ENCODE peak calls at places on chromosomes 3 and 15, in six cellular contexts. P, H, K, W, S and Z are unnamed samples.

GRCh38 chr3:169769287-169770181 is at the start of gene ACTRT3:
- DNase-seq in W (peak), K (peak), H (peak), P (peak), S (peak), Z (no peak)

GRCh38 chr3:34283743-34284142 is 485.3 kb downstream of the PDCD6IP start:
- DNase-seq in P (no peak), K (no peak), S (no peak), H (no peak), W (no peak), Z (peak)

GRCh38 chr3:31853580-31853979 is 127.5 kb downstream of the OSBPL10 start:
- DNase-seq in H (no peak), P (peak), W (no peak), K (no peak), S (no peak), Z (no peak)

GRCh38 chr3:14676881-14677280 is 1.9 kb downstream of the C3orf20 start:
- DNase-seq in P (no peak), W (no peak), H (no peak), S (no peak), K (no peak), Z (peak)

GRCh38 chr15:80950291-80951078 is 39.1 kb downstream of the MESD start:
- DNase-seq in H (no peak), S (no peak), P (no peak), K (no peak), W (no peak), Z (no peak)

GRCh38 chr3:133531981-133532380 is 41.5 kb upstream of the CDV3 start:
- DNase-seq in W (peak), H (no peak), P (no peak), S (no peak), K (no peak), Z (no peak)

GRCh38 chr3:55823001-55823400 is 335.9 kb upstream of the WNT5A start:
- DNase-seq in W (no peak), H (no peak), S (no peak), P (no peak), K (no peak), Z (no peak)

GRCh38 chr15:36888018-36888992 is 212.0 kb downstream of the MEIS2 start:
- DNase-seq in S (no peak), K (no peak), W (no peak), P (no peak), H (no peak), Z (no peak)

GRCh38 chr15:27743078-27743477 is 356.0 kb downstream of the OCA2 start:
- DNase-seq in S (no peak), H (no peak), W (no peak), P (no peak), K (no peak), Z (no peak)

GRCh38 chr15:80844011-80844732 is 65.0 kb downstream of the CEMIP start:
- DNase-seq in W (peak), P (no peak), H (peak), S (no peak), K (no peak), Z (no peak)

GRCh38 chr3:52248165-52248541 is 2.6 kb downstream of the PPM1M start:
- DNase-seq in H (no peak), K (no peak), W (no peak), P (no peak), S (no peak), Z (no peak)

GRCh38 chr3:143367171-143367570 is 247.6 kb downstream of the CHST2 start:
- DNase-seq in S (no peak), K (no peak), P (no peak), W (no peak), H (no peak), Z (no peak)

GRCh38 chr3:182786564-182787196 is 6.6 kb upstream of the ATP11B start:
- DNase-seq in K (no peak), P (no peak), H (no peak), W (no peak), S (no peak), Z (no peak)

GRCh38 chr15:50943623-50944022 is 35.1 kb downstream of the AP4E1 start:
- DNase-seq in H (no peak), P (no peak), K (no peak), W (no peak), S (no peak), Z (no peak)

GRCh38 chr3:71006810-71007785 is 576.4 kb downstream of the FOXP1 start:
- DNase-seq in W (no peak), K (no peak), H (no peak), P (no peak), S (no peak), Z (no peak)

GRCh38 chr15:45795487-45796069 is 160.7 kb downstream of the SQOR start:
- DNase-seq in K (no peak), W (peak), S (no peak), P (no peak), H (no peak), Z (peak)

GRCh38 chr3:69357196-69357595 is 28.7 kb downstream of the FRMD4B start:
- DNase-seq in K (no peak), P (no peak), H (no peak), W (no peak), S (no peak), Z (no peak)

GRCh38 chr3:153840487-153840886 is 280.7 kb upstream of the ARHGEF26 start:
- DNase-seq in W (no peak), P (no peak), S (no peak), H (no peak), K (no peak), Z (no peak)

GRCh38 chr3:188385295-188385694 is 231.3 kb downstream of the LPP start:
- DNase-seq in P (no peak), S (no peak), W (peak), H (no peak), K (no peak), Z (no peak)

GRCh38 chr3:123769360-123769743 is 114.8 kb downstream of the MYLK start:
- DNase-seq in S (no peak), W (no peak), K (no peak), H (no peak), P (no peak), Z (no peak)

GRCh38 chr15:49645937-49646336 is 25.1 kb downstream of the DTWD1 start:
- DNase-seq in H (peak), S (peak), P (no peak), W (peak), K (peak), Z (peak)

GRCh38 chr3:46607603-46608028 is 4.7 kb upstream of the FAM240A start:
- DNase-seq in W (no peak), P (no peak), H (no peak), K (no peak), S (no peak), Z (no peak)
- TF ChIP-seq CTCF in W (no peak), P (no peak), H (no peak), K (no peak), S (no peak), Z (no peak)

DNA sequence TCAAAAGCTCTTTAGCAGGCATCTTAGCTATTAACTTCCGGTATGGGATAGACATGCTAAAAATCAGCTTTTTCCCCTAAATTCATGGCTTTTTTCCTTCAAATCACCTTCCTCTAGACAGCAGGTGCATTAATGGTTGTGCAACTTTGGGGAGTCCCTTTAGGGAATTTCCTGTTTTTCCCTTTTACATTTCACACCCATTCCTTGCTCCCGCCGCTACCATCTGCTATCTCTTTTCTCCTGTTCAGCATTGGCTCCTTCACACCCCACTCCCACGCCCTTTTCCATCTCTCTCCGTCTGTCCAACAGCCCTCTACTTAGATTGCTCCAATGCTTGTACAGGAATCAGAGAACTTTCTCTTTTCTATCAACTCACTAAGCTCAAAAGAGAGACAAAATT is 43.4 kb downstream of the FEZF2 start:
- DNase-seq in H (no peak), P (no peak), S (no peak), W (no peak), K (no peak), Z (no peak)
- TF ChIP-seq CTCF in H (no peak), P (no peak), S (no peak), W (no peak), K (no peak), Z (no peak)

GRCh38 chr3:65078748-65079147 is 390.9 kb upstream of the ADAMTS9 start:
- DNase-seq in K (no peak), S (no peak), W (no peak), P (no peak), H (no peak), Z (no peak)

GRCh38 chr3:65083240-65083639 is 395.4 kb upstream of the ADAMTS9 start:
- DNase-seq in P (no peak), S (no peak), H (no peak), K (no peak), W (no peak), Z (no peak)

GRCh38 chr3:65077124-65077523 is 389.3 kb upstream of the ADAMTS9 start:
- DNase-seq in S (no peak), K (no peak), H (no peak), W (no peak), P (no peak), Z (no peak)

GRCh38 chr3:65080432-65080831 is 392.6 kb upstream of the ADAMTS9 start:
- DNase-seq in K (peak), P (no peak), W (no peak), H (no peak), S (no peak), Z (no peak)
- TF ChIP-seq CTCF in K (no peak), P (no peak), W (no peak), H (no peak), S (no peak), Z (peak)

DNA sequence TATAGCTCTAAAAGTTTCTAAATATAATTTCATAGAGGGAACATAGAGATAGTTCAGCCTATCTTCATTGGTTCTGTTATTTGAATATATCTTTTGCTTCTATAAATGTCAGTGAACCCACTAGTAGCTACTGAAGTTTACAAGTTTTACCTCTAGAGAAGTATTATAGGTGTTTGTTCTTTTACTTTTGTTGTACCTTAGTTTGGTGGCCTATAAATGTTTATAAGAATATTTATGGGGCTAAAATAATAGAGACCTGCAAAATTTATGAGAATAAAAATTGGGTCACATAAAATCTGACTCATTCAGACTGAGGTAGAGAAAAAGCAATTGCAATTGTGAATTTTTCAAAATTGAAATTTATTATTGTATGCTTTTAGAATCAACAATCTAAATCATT is 162.6 kb downstream of the SERPINI1 start:
- DNase-seq in K (no peak), P (no peak), W (no peak), S (no peak), H (no peak), Z (no peak)
- TF ChIP-seq CTCF in K (no peak), P (no peak), W (no peak), S (no peak), H (no peak), Z (no peak)

DNA sequence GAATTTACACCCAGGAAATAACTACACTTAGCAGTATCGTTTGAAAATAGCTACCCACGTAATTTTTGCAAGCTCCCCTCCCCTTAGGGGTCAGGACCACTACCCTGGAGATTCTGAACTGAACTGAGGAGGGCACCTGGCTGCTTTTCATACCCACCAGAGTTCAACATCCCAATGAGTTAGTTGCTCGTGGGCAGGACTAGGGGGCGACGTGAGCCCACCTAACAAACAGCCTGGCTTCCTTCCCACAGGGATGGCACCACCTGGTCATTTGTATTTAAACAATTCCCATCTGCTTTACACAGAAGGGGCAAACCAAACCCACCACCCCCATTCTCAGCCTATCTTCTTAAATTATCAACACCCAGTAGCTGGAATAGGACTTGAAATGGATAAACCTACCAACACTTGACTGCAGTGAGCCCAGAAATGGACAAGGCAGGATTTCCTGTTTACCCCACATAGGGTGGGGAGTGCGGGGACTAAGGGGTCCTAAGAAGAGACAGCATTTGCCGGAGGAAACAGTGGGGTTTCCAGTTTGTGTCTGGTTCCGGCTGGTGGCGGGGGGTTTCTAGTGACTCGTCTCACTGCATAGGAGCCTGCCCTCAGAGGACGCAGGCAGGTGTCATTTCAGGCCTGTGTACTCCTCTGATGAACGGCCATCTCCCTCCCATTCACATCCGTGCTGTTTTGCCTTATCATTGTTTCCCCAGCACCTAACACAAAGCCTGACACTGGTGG is 11.6 kb upstream of the VGLL4 start:
- DNase-seq in W (no peak), K (no peak), P (no peak), H (no peak), S (no peak), Z (no peak)
- TF ChIP-seq CTCF in W (peak), K (no peak), P (no peak), H (no peak), S (no peak), Z (peak)